ENCODE peak calls at places on chromosomes 3 and 15, in four cellular contexts. M, P, B and R are unnamed samples.

GRCh38 chr3:44865272-44866005 is 3.7 kb downstream of the TMEM42 start:
- DNase-seq in M (no peak), P (no peak), B (no peak), R (no peak)

GRCh38 chr15:42736178-42736792 is 643 bp downstream of the CDAN1 start:
- DNase-seq in M (no peak), P (no peak), B (no peak), R (no peak)

GRCh38 chr15:92123848-92124631 is 269.6 kb upstream of the ST8SIA2 start:
- DNase-seq in M (no peak), P (no peak), B (no peak), R (no peak)

GRCh38 chr3:177421176-177421782 is 224.0 kb upstream of the TBL1XR1 start:
- DNase-seq in M (no peak), P (no peak), B (no peak), R (no peak)

GRCh38 chr15:50881121-50882048 is 27.1 kb upstream of the AP4E1 start:
- DNase-seq in M (no peak), P (no peak), B (no peak), R (no peak)

GRCh38 chr3:45204136-45204535 is 22.0 kb downstream of the TMEM158 start:
- DNase-seq in M (no peak), P (no peak), B (no peak), R (no peak)

GRCh38 chr3:78745847-78746246 is 1022.0 kb downstream of the ROBO1 start:
- DNase-seq in M (no peak), P (no peak), B (no peak), R (no peak)

GRCh38 chr3:40452562-40452875 is 4.6 kb upstream of the RPL14 start:
- DNase-seq in M (no peak), P (no peak), B (no peak), R (no peak)

GRCh38 chr3:180306691-180307090 is 270.0 kb upstream of the PEX5L start:
- DNase-seq in M (no peak), P (no peak), B (no peak), R (no peak)

GRCh38 chr3:123385981-123386380 is 62.9 kb downstream of the ADCY5 start:
- DNase-seq in M (no peak), P (no peak), B (no peak), R (no peak)

GRCh38 chr3:16514021-16514700 is 662 bp upstream of the RFTN1 start:
- DNase-seq in M (no peak), P (no peak), B (no peak), R (no peak)

GRCh38 chr15:77028451-77029165 is 33.7 kb downstream of the PSTPIP1 start:
- DNase-seq in M (no peak), P (no peak), B (peak), R (no peak)

GRCh38 chr3:82281205-82281604 is 519.8 kb upstream of the GBE1 start:
- DNase-seq in M (no peak), P (no peak), B (no peak), R (no peak)